ENCODE peak calls at places on chromosomes 4 and X, in seven cellular contexts. One of them, this sample, is unnamed.

GRCh38 chr4:168248311-168248710 is 70.2 kb downstream of the DDX60 start:
- DNase-seq in left ventricle myocardium inferior: no peak
- DNase-seq in CD8-positive, alpha-beta T cell: no peak
- DNase-seq in lung: no peak
- DNase-seq in HFFc6: no peak
- DNase-seq in B cell: no peak
- DNase-seq in testis: no peak
- DNase-seq in this sample: no peak

GRCh38 chrX:41291309-41291708 is 42.7 kb upstream of the DDX3X start:
- DNase-seq in testis: no peak
- DNase-seq in left ventricle myocardium inferior: no peak
- DNase-seq in B cell: no peak
- DNase-seq in CD8-positive, alpha-beta T cell: no peak
- DNase-seq in HFFc6: no peak
- DNase-seq in lung: no peak
- DNase-seq in this sample: no peak

GRCh38 chr4:165383757-165384156 is 4.9 kb downstream of the CPE start:
- DNase-seq in left ventricle myocardium inferior: no peak
- DNase-seq in CD8-positive, alpha-beta T cell: no peak
- DNase-seq in testis: no peak
- DNase-seq in lung: no peak
- DNase-seq in B cell: no peak
- DNase-seq in HFFc6: no peak
- DNase-seq in this sample: peak

GRCh38 chr4:123701046-123701445 is 304.5 kb downstream of the SPRY1 start:
- DNase-seq in HFFc6: no peak
- DNase-seq in lung: no peak
- DNase-seq in testis: no peak
- DNase-seq in left ventricle myocardium inferior: no peak
- DNase-seq in CD8-positive, alpha-beta T cell: no peak
- DNase-seq in B cell: no peak
- DNase-seq in this sample: no peak

GRCh38 chr4:98642991-98643426 is 15.4 kb downstream of the TSPAN5 start:
- DNase-seq in B cell: no peak
- DNase-seq in left ventricle myocardium inferior: no peak
- DNase-seq in lung: no peak
- DNase-seq in testis: no peak
- DNase-seq in CD8-positive, alpha-beta T cell: no peak
- DNase-seq in HFFc6: peak
- DNase-seq in this sample: no peak

GRCh38 chr4:95180531-95181315 is 368.1 kb downstream of the UNC5C start:
- DNase-seq in B cell: no peak
- DNase-seq in left ventricle myocardium inferior: no peak
- DNase-seq in lung: no peak
- DNase-seq in HFFc6: no peak
- DNase-seq in CD8-positive, alpha-beta T cell: no peak
- DNase-seq in testis: no peak
- DNase-seq in this sample: no peak

GRCh38 chr4:118918388-118918787 is 29.7 kb downstream of the SYNPO2 start:
- DNase-seq in B cell: no peak
- DNase-seq in HFFc6: peak
- DNase-seq in testis: peak
- DNase-seq in lung: no peak
- DNase-seq in left ventricle myocardium inferior: no peak
- DNase-seq in CD8-positive, alpha-beta T cell: no peak
- DNase-seq in this sample: no peak

GRCh38 chr4:113397114-113397701 is 347.8 kb downstream of the ANK2 start:
- DNase-seq in CD8-positive, alpha-beta T cell: no peak
- DNase-seq in lung: no peak
- DNase-seq in HFFc6: peak
- DNase-seq in left ventricle myocardium inferior: no peak
- DNase-seq in testis: peak
- DNase-seq in B cell: no peak
- DNase-seq in this sample: no peak

GRCh38 chr4:78136109-78137081 is 79.3 kb downstream of the FRAS1 start:
- DNase-seq in CD8-positive, alpha-beta T cell: no peak
- DNase-seq in lung: no peak
- DNase-seq in testis: no peak
- DNase-seq in left ventricle myocardium inferior: no peak
- DNase-seq in B cell: no peak
- DNase-seq in HFFc6: no peak
- DNase-seq in this sample: no peak

DNA sequence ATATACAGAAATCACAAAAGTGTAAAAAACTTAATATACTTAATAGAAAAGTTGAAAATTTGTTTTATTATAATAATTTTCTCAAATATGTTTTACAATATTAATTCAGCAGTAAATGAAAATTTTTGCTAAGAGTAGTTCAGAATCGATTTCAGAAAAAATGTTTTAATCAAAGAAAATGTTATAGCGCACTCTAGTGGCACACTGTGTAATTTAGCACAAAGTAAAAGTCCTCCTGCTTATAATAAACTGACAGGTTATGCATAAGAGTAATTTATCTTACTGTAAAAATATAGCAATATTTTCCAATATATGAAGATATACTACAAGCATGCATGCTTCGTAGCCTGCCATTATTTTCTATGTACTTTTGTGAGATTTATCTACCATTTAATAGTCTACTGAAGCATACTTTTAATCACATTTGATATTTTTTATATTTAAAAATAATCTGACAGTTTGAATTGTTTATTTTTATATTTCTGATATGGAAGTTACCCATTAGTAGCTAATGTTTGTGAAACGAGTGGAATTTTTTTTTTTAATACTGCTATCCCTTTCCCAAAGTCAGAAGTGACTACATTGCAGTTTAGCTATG is 217.9 kb upstream of the KLHL4 start:
- DNase-seq in HFFc6: no peak
- DNase-seq in lung: no peak
- DNase-seq in left ventricle myocardium inferior: no peak
- DNase-seq in B cell: no peak
- DNase-seq in CD8-positive, alpha-beta T cell: no peak
- DNase-seq in testis: no peak
- DNase-seq in this sample: no peak
- TF ChIP-seq CTCF in HFFc6: peak
- TF ChIP-seq CTCF in lung: no peak
- TF ChIP-seq CTCF in left ventricle myocardium inferior: peak
- TF ChIP-seq CTCF in B cell: peak
- TF ChIP-seq CTCF in CD8-positive, alpha-beta T cell: no peak
- TF ChIP-seq CTCF in testis: peak
- TF ChIP-seq CTCF in this sample: no peak

GRCh38 chrX:19879742-19880378 is 7.5 kb downstream of the SH3KBP1 start:
- DNase-seq in CD8-positive, alpha-beta T cell: no peak
- DNase-seq in HFFc6: no peak
- DNase-seq in B cell: no peak
- DNase-seq in left ventricle myocardium inferior: no peak
- DNase-seq in lung: no peak
- DNase-seq in testis: no peak
- DNase-seq in this sample: no peak
- TF ChIP-seq CTCF in CD8-positive, alpha-beta T cell: no peak
- TF ChIP-seq CTCF in HFFc6: no peak
- TF ChIP-seq CTCF in B cell: no peak
- TF ChIP-seq CTCF in left ventricle myocardium inferior: no peak
- TF ChIP-seq CTCF in lung: no peak
- TF ChIP-seq CTCF in testis: no peak
- TF ChIP-seq CTCF in this sample: no peak

GRCh38 chrX:49165901-49166881 is 3.6 kb downstream of the MAGIX start:
- DNase-seq in testis: peak
- DNase-seq in HFFc6: peak
- DNase-seq in lung: peak
- DNase-seq in CD8-positive, alpha-beta T cell: peak
- DNase-seq in B cell: peak
- DNase-seq in left ventricle myocardium inferior: peak
- DNase-seq in this sample: peak
- TF ChIP-seq CTCF in testis: no peak
- TF ChIP-seq CTCF in HFFc6: no peak
- TF ChIP-seq CTCF in lung: no peak
- TF ChIP-seq CTCF in CD8-positive, alpha-beta T cell: peak
- TF ChIP-seq CTCF in B cell: no peak
- TF ChIP-seq CTCF in left ventricle myocardium inferior: peak
- TF ChIP-seq CTCF in this sample: no peak

DNA sequence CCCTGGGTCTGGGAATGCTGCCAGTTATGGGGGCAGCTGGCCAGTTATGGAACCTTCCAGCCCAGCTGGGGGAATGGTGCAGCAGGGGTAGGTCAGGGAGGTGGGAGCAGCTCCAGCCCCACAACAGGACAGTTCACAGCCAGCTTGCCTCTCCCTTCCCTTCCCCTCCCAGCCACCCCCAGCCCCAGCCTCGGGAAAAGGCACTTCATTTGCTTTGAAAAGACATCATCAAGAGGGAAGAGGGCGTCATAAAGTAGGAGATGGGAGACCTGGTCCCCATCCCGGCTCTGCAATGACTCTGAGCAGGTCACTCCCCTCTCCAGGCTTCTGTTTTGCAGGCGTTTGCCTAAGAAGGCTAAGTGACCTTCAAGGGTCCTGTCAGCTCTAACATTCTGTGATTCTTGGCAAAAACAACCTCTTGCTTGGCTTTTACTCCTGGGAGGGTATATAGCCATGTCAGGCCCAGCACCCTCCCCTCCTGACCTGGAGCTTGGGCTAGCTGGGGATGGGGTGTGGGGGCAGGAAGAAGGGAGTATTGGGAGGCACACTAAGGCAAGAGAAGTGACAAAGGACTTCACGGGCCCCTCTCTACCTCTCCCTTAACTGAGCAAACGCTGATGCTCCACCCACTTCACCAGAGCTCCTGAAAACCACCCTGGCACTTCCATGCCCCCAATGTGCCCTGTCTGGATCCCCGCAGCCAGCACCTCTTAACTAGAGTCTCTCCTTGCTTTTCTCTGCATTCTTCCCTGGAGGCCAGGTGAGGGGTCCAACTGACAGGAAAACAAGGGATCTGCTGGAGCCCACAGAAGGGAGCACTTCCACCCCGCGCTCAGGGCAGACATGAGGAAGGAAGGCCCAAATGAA is 7.8 kb downstream of the APLN start:
- DNase-seq in testis: no peak
- DNase-seq in lung: no peak
- DNase-seq in B cell: no peak
- DNase-seq in HFFc6: no peak
- DNase-seq in left ventricle myocardium inferior: no peak
- DNase-seq in CD8-positive, alpha-beta T cell: no peak
- DNase-seq in this sample: no peak
- TF ChIP-seq CTCF in testis: no peak
- TF ChIP-seq CTCF in lung: no peak
- TF ChIP-seq CTCF in B cell: no peak
- TF ChIP-seq CTCF in HFFc6: no peak
- TF ChIP-seq CTCF in left ventricle myocardium inferior: no peak
- TF ChIP-seq CTCF in CD8-positive, alpha-beta T cell: no peak
- TF ChIP-seq CTCF in this sample: no peak

GRCh38 chr4:21806991-21807390 is 141.6 kb downstream of the KCNIP4 start:
- DNase-seq in testis: no peak
- DNase-seq in B cell: no peak
- DNase-seq in CD8-positive, alpha-beta T cell: no peak
- DNase-seq in lung: no peak
- DNase-seq in HFFc6: no peak
- DNase-seq in left ventricle myocardium inferior: no peak
- DNase-seq in this sample: no peak
- TF ChIP-seq CTCF in testis: no peak
- TF ChIP-seq CTCF in B cell: no peak
- TF ChIP-seq CTCF in CD8-positive, alpha-beta T cell: no peak
- TF ChIP-seq CTCF in lung: no peak
- TF ChIP-seq CTCF in HFFc6: no peak
- TF ChIP-seq CTCF in left ventricle myocardium inferior: no peak
- TF ChIP-seq CTCF in this sample: no peak

GRCh38 chrX:8731579-8732395 is at the start of gene ANOS1:
- DNase-seq in left ventricle myocardium inferior: peak
- DNase-seq in testis: peak
- DNase-seq in lung: peak
- DNase-seq in B cell: no peak
- DNase-seq in HFFc6: no peak
- DNase-seq in CD8-positive, alpha-beta T cell: no peak
- DNase-seq in this sample: no peak
- TF ChIP-seq CTCF in left ventricle myocardium inferior: peak
- TF ChIP-seq CTCF in testis: no peak
- TF ChIP-seq CTCF in lung: no peak
- TF ChIP-seq CTCF in B cell: no peak
- TF ChIP-seq CTCF in HFFc6: no peak
- TF ChIP-seq CTCF in CD8-positive, alpha-beta T cell: no peak
- TF ChIP-seq CTCF in this sample: no peak

GRCh38 chr4:8547108-8547911 is 32.9 kb upstream of the GPR78 start:
- DNase-seq in testis: no peak
- DNase-seq in B cell: no peak
- DNase-seq in CD8-positive, alpha-beta T cell: no peak
- DNase-seq in left ventricle myocardium inferior: no peak
- DNase-seq in HFFc6: peak
- DNase-seq in lung: no peak
- DNase-seq in this sample: peak
- TF ChIP-seq CTCF in testis: peak
- TF ChIP-seq CTCF in B cell: no peak
- TF ChIP-seq CTCF in CD8-positive, alpha-beta T cell: no peak
- TF ChIP-seq CTCF in left ventricle myocardium inferior: no peak
- TF ChIP-seq CTCF in HFFc6: peak
- TF ChIP-seq CTCF in lung: no peak
- TF ChIP-seq CTCF in this sample: peak

This sample was measured in keratinocyte.